ENCODE peak calls at places on chromosomes 16 and 17, in six cellular contexts. One of them, this sample, is unnamed.

GRCh38 chr16:89241187-89242003 is 23.9 kb downstream of the ZNF778 start:
- DNase-seq in activated T-helper 9 cell treated with anti-CD3 and anti-CD28 coated beads, Interleukin-2, amount 50 U/mL, for 16 hours: peak; percentile 70
- DNase-seq in NCI-H345: peak; percentile 53
- DNase-seq in posterior cingulate gyrus: peak; percentile 71
- DNase-seq in hypothalamus: peak; percentile 69
- DNase-seq in kidney glomerular epithelial cell: peak; percentile 34
- DNase-seq in this sample: peak; percentile 54

GRCh38 chr16:4075534-4075933 is 40.7 kb downstream of the ADCY9 start:
- DNase-seq in kidney glomerular epithelial cell: no peak
- DNase-seq in posterior cingulate gyrus: no peak
- DNase-seq in activated T-helper 9 cell treated with anti-CD3 and anti-CD28 coated beads, Interleukin-2, amount 50 U/mL, for 16 hours: no peak
- DNase-seq in NCI-H345: no peak
- DNase-seq in hypothalamus: no peak
- DNase-seq in this sample: no peak

GRCh38 chr16:73565263-73565662 is 517.3 kb upstream of the ZFHX3 start:
- DNase-seq in NCI-H345: no peak
- DNase-seq in hypothalamus: no peak
- DNase-seq in posterior cingulate gyrus: no peak
- DNase-seq in activated T-helper 9 cell treated with anti-CD3 and anti-CD28 coated beads, Interleukin-2, amount 50 U/mL, for 16 hours: no peak
- DNase-seq in kidney glomerular epithelial cell: no peak
- DNase-seq in this sample: no peak

GRCh38 chr16:56667581-56668571 is at the start of gene MT1G:
- DNase-seq in activated T-helper 9 cell treated with anti-CD3 and anti-CD28 coated beads, Interleukin-2, amount 50 U/mL, for 16 hours: no peak
- DNase-seq in NCI-H345: no peak
- DNase-seq in posterior cingulate gyrus: peak; percentile 29
- DNase-seq in kidney glomerular epithelial cell: no peak
- DNase-seq in hypothalamus: no peak
- DNase-seq in this sample: peak; percentile 64

GRCh38 chr17:65485388-65486299 is 75.8 kb downstream of the AXIN2 start:
- DNase-seq in NCI-H345: no peak
- DNase-seq in activated T-helper 9 cell treated with anti-CD3 and anti-CD28 coated beads, Interleukin-2, amount 50 U/mL, for 16 hours: no peak
- DNase-seq in kidney glomerular epithelial cell: no peak
- DNase-seq in hypothalamus: no peak
- DNase-seq in posterior cingulate gyrus: no peak
- DNase-seq in this sample: no peak

GRCh38 chr16:53937068-53937614 is 233.2 kb downstream of the FTO start:
- DNase-seq in activated T-helper 9 cell treated with anti-CD3 and anti-CD28 coated beads, Interleukin-2, amount 50 U/mL, for 16 hours: no peak
- DNase-seq in posterior cingulate gyrus: no peak
- DNase-seq in NCI-H345: no peak
- DNase-seq in hypothalamus: no peak
- DNase-seq in kidney glomerular epithelial cell: no peak
- DNase-seq in this sample: no peak

GRCh38 chr17:41651625-41652460 is 27.5 kb upstream of the KRT17 start:
- DNase-seq in kidney glomerular epithelial cell: no peak
- DNase-seq in hypothalamus: no peak
- DNase-seq in NCI-H345: no peak
- DNase-seq in activated T-helper 9 cell treated with anti-CD3 and anti-CD28 coated beads, Interleukin-2, amount 50 U/mL, for 16 hours: no peak
- DNase-seq in posterior cingulate gyrus: peak; percentile 67
- DNase-seq in this sample: peak; percentile 47

GRCh38 chr16:84175351-84176081 is 11.3 kb downstream of the TAF1C start:
- DNase-seq in hypothalamus: peak; percentile 38
- DNase-seq in activated T-helper 9 cell treated with anti-CD3 and anti-CD28 coated beads, Interleukin-2, amount 50 U/mL, for 16 hours: peak; percentile 21
- DNase-seq in posterior cingulate gyrus: peak; percentile 45
- DNase-seq in NCI-H345: peak; percentile 31
- DNase-seq in kidney glomerular epithelial cell: peak; percentile 3
- DNase-seq in this sample: no peak

GRCh38 chr16:47712276-47713224 is 251.4 kb downstream of the PHKB start:
- DNase-seq in hypothalamus: no peak
- DNase-seq in posterior cingulate gyrus: no peak
- DNase-seq in activated T-helper 9 cell treated with anti-CD3 and anti-CD28 coated beads, Interleukin-2, amount 50 U/mL, for 16 hours: no peak
- DNase-seq in NCI-H345: no peak
- DNase-seq in kidney glomerular epithelial cell: no peak
- DNase-seq in this sample: no peak

GRCh38 chr17:1965556-1966273 is 59.4 kb downstream of the RTN4RL1 start:
- DNase-seq in kidney glomerular epithelial cell: no peak
- DNase-seq in hypothalamus: no peak
- DNase-seq in NCI-H345: no peak
- DNase-seq in posterior cingulate gyrus: no peak
- DNase-seq in activated T-helper 9 cell treated with anti-CD3 and anti-CD28 coated beads, Interleukin-2, amount 50 U/mL, for 16 hours: no peak
- DNase-seq in this sample: no peak

This sample was measured in substantia nigra.